ENCODE peak calls at places on chromosome 9, in seven cellular contexts. R is activated CD4-positive, alpha-beta T cell treated with anti-CD3 and anti-CD28 coated beads, Interleukin-2, amount 50 U/mL, for 24 hours; J is naive thymus-derived CD8-positive, alpha-beta T cell; P is fibroblast of pulmonary artery; O is naive B cell; T is stimulated activated CD4-positive, alpha-beta T cell treated with anti-CD3 and anti-CD28 coated beads, Interleukin-1b, Interleukin-23, amount 100 ng/mL, for 24 hours; Q is AG09309. C is an unnamed sample.
A peak's percentile ranks its signal among the peaks of the same experiment; 100 is the strongest.

GRCh38 chr9:107068581-107068980 is 205.6 kb downstream of the ZNF462 start:
- DNase-seq in R (no peak), J (no peak), P (no peak), O (no peak), T (no peak), Q (no peak), C (no peak)

GRCh38 chr9:17832812-17833211 is 253.9 kb downstream of the SH3GL2 start:
- DNase-seq in R (no peak), J (no peak), P (peak; percentile 44), O (no peak), T (no peak), Q (no peak), C (no peak)

GRCh38 chr9:91489391-91489899 is 65.8 kb upstream of the NFIL3 start:
- DNase-seq in R (no peak), J (no peak), P (no peak), O (no peak), T (no peak), Q (peak; percentile 52), C (no peak)

GRCh38 chr9:89408628-89409101 is 89.2 kb downstream of the SEMA4D start:
- DNase-seq in R (no peak), J (peak; percentile 60), P (no peak), O (peak; percentile 40), T (no peak), Q (no peak), C (no peak)

GRCh38 chr9:3525088-3525835 is 539 bp downstream of the RFX3 start:
- DNase-seq in R (no peak), J (no peak), P (peak; percentile 7), O (no peak), T (no peak), Q (no peak), C (no peak)

GRCh38 chr9:120689860-120690259 is 24.4 kb downstream of the MEGF9 start:
- DNase-seq in R (no peak), J (no peak), P (peak; percentile 30), O (no peak), T (no peak), Q (no peak), C (no peak)

GRCh38 chr9:37433754-37434435 is 11.4 kb downstream of the GRHPR start:
- DNase-seq in R (no peak), J (no peak), P (no peak), O (no peak), T (no peak), Q (no peak), C (no peak)

GRCh38 chr9:93684161-93684765 is 107.9 kb downstream of the PHF2 start:
- DNase-seq in R (no peak), J (no peak), P (no peak), O (no peak), T (no peak), Q (no peak), C (no peak)

GRCh38 chr9:77839459-77840140 is 191.5 kb upstream of the GNA14 start:
- DNase-seq in R (no peak), J (no peak), P (peak; percentile 78), O (no peak), T (no peak), Q (no peak), C (no peak)

C was measured in activated naive CD4-positive, alpha-beta T cell treated with anti-CD3 and anti-CD28 coated beads, Interleukin-2, amount 50 U/mL, for 72 hours.